ENCODE peak calls at places on chromosomes 7 and 10, in five cellular contexts. K is K562, C is GM12878, W is HCT116, X is HepG2. J is an unnamed sample.

GRCh38 chr7:41328131-41328530 is 374.8 kb downstream of the INHBA start:
- DNase-seq in C (no peak), W (no peak), K (no peak), X (no peak), J (peak)

GRCh38 chr7:146701166-146701565 is 584.6 kb downstream of the CNTNAP2 start:
- DNase-seq in C (no peak), K (no peak), X (no peak), W (no peak), J (no peak)

GRCh38 chr7:155232911-155233702 is 64.6 kb upstream of the INSIG1 start:
- DNase-seq in C (no peak), K (no peak), X (no peak), W (no peak), J (no peak)

GRCh38 chr10:133087679-133088523 is at the start of gene ADGRA1:
- DNase-seq in K (no peak), W (no peak), X (no peak), C (no peak), J (peak)

GRCh38 chr10:117412469-117413005 is 37.3 kb upstream of the PDZD8 start:
- DNase-seq in K (no peak), W (no peak), X (no peak), C (no peak), J (no peak)

GRCh38 chr7:15652776-15653290 is 33.6 kb downstream of the MEOX2 start:
- DNase-seq in W (no peak), C (no peak), X (no peak), K (no peak), J (no peak)

GRCh38 chr10:109933984-109934565 is 10.8 kb upstream of the XPNPEP1 start:
- DNase-seq in X (no peak), C (no peak), K (no peak), W (no peak), J (no peak)

GRCh38 chr10:132605390-132605789 is 67.8 kb downstream of the INPP5A start:
- DNase-seq in X (no peak), K (no peak), C (no peak), W (no peak), J (no peak)

GRCh38 chr10:86644412-86645110 is 9.8 kb upstream of the OPN4 start:
- DNase-seq in K (no peak), X (peak), C (peak), W (no peak), J (peak)

GRCh38 chr10:30911303-30911863 is 120.3 kb downstream of the ZNF438 start:
- DNase-seq in K (no peak), W (no peak), C (no peak), X (no peak), J (no peak)

GRCh38 chr10:132098539-132099421 is 33.0 kb downstream of the JAKMIP3 start:
- DNase-seq in X (peak), K (no peak), C (no peak), W (no peak), J (no peak)

GRCh38 chr7:144000020-144000419 is at the start of gene OR6B1:
- DNase-seq in X (no peak), C (no peak), W (no peak), K (no peak), J (no peak)

GRCh38 chr7:150739045-150739432 is 1.8 kb downstream of the GIMAP5 start:
- DNase-seq in K (no peak), X (peak), C (no peak), W (no peak), J (no peak)

GRCh38 chr7:44987996-44988395 is 9.2 kb upstream of the MYO1G start:
- DNase-seq in C (no peak), X (no peak), K (peak), W (no peak), J (no peak)

GRCh38 chr7:131556055-131556911 is at the start of gene PODXL:
- DNase-seq in K (peak), W (no peak), C (no peak), X (no peak), J (peak)

GRCh38 chr10:35231646-35232045 is 104.7 kb upstream of the CCNY start:
- DNase-seq in K (no peak), X (no peak), C (no peak), W (no peak), J (no peak)

GRCh38 chr7:115008465-115009114 is 86.7 kb downstream of the MDFIC start:
- DNase-seq in C (no peak), X (no peak), K (no peak), W (no peak), J (no peak)

GRCh38 chr7:18638594-18639452 is 143.3 kb downstream of the HDAC9 start:
- DNase-seq in K (no peak), X (no peak), W (no peak), C (no peak), J (no peak)

GRCh38 chr10:73183882-73184281 is 16.0 kb downstream of the FAM149B1 start:
- DNase-seq in X (no peak), W (no peak), K (peak), C (no peak), J (no peak)

GRCh38 chr10:79327090-79327457 is 20.2 kb upstream of the PPIF start:
- DNase-seq in W (no peak), C (no peak), X (no peak), K (no peak), J (no peak)

GRCh38 chr7:155003215-155003999 is 483 bp upstream of the PAXIP1 start:
- DNase-seq in W (peak), K (peak), X (peak), C (no peak), J (peak)

GRCh38 chr10:11525503-11525902 is 85.9 kb downstream of the USP6NL start:
- DNase-seq in X (no peak), K (no peak), C (no peak), W (no peak), J (no peak)

GRCh38 chr10:114206902-114207301 is 27.7 kb downstream of the TDRD1 start:
- DNase-seq in K (no peak), X (no peak), C (no peak), W (no peak), J (no peak)

GRCh38 chr7:96282835-96283234 is 39.1 kb downstream of the SLC25A13 start:
- DNase-seq in W (no peak), C (no peak), K (no peak), X (no peak), J (no peak)

GRCh38 chr7:56091591-56091990 is 1.2 kb downstream of the PHKG1 start:
- DNase-seq in X (no peak), K (no peak), C (no peak), W (no peak), J (no peak)

DNA sequence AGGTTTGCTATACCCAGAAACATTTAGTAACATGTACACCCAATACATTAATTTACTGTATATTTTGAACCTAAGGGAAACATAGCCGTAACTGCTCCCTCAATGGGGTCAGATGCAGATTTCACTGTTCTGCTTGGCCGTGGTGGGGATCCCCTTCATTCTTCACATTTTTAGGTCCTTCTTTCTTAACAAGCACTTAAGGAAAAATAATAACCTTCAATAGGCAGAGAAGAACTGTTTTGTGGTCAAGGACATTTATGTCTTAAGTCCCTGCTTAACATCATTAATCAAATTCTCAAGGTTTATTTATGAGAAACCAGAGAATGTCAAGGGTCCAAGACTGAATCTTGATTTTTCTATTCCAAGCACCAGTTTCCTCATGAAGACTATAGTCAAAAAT is 592.1 kb upstream of the ANKRD30A start:
- DNase-seq in C (no peak), X (no peak), K (no peak), W (no peak), J (no peak)
- TF ChIP-seq JUND in C (no peak), X (no peak), K (no peak), W (no peak), J (no peak)

GRCh38 chr7:78159537-78159936 is 361.0 kb downstream of the PHTF2 start:
- DNase-seq in K (no peak), C (no peak), X (no peak), W (no peak), J (no peak)
- H3K4me2 ChIP-seq in K (no peak), C (no peak), X (no peak), W (no peak), J (no peak)

DNA sequence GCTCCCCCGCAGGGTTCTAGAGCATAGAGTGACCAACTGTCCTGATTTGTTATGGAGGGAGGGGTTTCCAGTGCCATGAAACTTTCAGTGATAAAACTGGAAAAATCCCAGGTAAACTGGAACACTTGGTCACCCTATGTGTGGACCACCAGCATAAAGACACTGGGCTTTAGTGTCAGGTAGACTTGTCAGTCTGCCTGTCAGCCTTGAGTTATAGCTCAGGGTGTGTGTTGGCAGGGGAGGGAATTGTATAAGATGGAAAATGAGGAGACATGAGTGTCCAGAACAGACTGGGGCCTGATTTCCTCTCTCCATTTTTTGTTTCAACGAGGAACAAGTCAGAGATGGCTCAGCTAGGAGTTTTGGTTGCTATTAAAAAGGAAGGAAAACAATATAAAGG is 10.2 kb upstream of the EFCAB10 start:
- DNase-seq in K (no peak), X (no peak), C (no peak), W (no peak), J (no peak)
- TF ChIP-seq ZBTB33 in K (no peak), X (no peak), C (no peak), W (no peak), J (no peak)

GRCh38 chr7:135204876-135205275 is 6.5 kb downstream of the WDR91 start:
- DNase-seq in K (no peak), C (no peak), W (no peak), X (no peak), J (no peak)
- TF ChIP-seq JUND in K (no peak), C (no peak), W (no peak), X (no peak), J (no peak)

GRCh38 chr10:70965566-70965965 is 77.2 kb upstream of the PCBD1 start:
- DNase-seq in X (no peak), C (no peak), W (no peak), K (no peak), J (no peak)

GRCh38 chr10:70969188-70969587 is 80.8 kb upstream of the PCBD1 start:
- DNase-seq in C (no peak), W (no peak), K (no peak), X (no peak), J (no peak)

GRCh38 chr10:70970830-70971229 is 82.5 kb upstream of the PCBD1 start:
- DNase-seq in W (no peak), K (no peak), X (no peak), C (no peak), J (no peak)

GRCh38 chr10:70966848-70967553 is 78.6 kb upstream of the PCBD1 start:
- DNase-seq in W (no peak), X (no peak), K (no peak), C (no peak), J (peak)

DNA sequence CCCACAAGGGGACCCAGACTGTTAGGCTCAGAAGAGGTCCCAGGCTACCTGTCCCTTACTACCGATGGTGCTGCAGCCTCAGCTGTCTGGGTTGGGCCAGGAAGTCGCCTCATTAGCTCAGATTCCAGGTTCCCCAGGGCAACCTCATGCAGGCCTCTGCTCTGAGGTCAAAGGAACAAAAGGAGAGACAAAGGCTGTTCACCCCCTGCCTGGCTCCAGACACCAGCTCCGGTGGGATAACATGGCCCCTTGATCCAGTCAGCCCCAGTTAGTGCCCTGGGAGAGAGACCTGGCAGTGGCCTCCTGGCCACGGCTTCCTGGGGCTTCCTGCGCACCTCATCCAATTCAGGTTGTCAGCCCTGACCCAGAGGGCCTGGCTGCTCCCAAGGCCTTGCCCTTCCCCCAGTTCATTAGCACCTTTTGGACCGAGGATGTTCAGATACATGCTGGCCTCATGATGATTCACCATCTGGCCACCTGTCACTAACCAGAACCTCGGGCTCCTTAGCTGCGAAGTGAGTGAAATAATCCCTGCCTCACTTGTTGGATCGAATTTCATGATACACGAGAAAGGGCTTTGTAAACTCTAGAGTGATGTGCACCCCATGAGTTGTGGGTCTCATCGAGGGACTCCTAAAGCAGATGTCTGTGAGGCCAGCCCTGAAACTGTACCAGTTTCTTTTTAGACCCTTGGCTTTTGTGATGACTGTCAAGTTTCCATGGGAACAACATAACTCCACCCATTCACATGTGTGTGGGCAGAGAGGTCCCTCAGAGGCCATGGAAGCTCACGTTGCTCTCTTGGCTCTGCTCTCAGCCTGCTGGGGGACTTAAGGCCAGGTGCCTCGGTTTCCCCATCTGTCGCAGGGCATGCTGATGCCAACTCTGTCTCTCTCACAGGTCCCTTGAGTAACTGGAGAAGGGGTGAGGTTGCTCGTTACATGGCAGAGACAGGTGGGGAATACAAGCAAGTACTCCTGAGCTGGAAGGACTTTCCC is 79.5 kb upstream of the PCBD1 start:
- DNase-seq in X (no peak), C (no peak), K (peak), W (no peak), J (no peak)
- H3K4me2 ChIP-seq in X (no peak), C (peak), K (no peak), W (peak), J (no peak)

DNA sequence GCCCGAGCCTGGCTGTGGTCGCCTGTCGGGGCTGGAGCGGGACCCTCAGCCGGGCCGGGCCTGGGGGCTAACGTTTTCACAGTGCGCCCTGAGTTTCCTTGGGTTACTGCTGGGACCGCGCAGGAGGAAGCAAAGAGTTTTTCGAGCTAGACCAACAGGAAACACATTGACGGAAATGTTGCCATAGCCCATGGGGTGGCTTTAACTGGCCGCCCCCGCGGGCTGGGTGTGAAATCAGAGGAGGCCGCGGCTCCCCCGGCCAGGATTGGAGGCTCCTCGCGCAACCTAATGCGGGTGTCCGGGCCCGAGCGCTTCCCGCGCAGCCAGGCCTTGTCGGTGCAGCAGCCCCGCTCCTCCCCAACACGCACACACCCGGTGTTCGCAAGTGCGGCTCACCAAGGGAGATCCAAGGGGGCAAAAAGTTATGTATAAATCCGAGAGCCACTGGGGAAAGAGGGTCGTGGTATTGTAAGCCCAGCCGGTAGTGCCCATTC is 1.9 kb downstream of the HHEX start:
- DNase-seq in W (no peak), K (peak), C (no peak), X (no peak), J (no peak)
- TF ChIP-seq ZBTB33 in W (no peak), K (no peak), C (no peak), X (no peak), J (no peak)

GRCh38 chr10:93199221-93199681 is 125.6 kb downstream of the CYP26A1 start:
- DNase-seq in C (no peak), K (peak), X (peak), W (no peak), J (no peak)
- TF ChIP-seq JUND in C (no peak), K (no peak), X (no peak), W (no peak), J (no peak)

DNA sequence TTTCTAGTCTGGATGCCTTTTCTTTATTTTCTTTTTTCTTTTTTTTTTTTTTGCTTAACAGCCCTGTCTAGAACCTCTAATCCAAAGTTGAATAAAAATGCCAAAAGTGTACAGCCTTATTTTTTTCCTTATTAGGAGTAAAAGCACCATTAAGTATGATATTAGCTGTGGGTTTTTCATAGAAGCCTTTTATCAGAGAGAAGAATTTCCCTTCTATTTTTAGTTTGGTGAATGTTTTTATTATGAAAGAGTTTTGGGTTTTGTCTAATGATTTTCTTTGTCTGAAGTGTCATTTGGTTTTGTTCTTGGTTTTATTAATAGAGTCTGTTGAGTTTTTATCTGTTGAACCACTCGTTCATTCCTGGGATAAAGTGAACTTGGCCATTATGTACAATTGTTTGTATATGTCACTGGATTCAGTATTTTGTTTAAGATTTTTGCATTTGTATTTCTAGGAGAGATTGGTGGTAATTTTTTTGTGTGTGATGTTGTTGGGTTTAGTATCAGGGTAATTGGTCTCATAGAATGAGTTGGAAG is 49.5 kb downstream of the PALS2 start:
- DNase-seq in C (no peak), W (no peak), X (no peak), K (no peak), J (no peak)
- H3K4me2 ChIP-seq in C (peak), W (no peak), X (no peak), K (no peak), J (no peak)

J was measured in SK-N-SH.